ENCODE peak calls at places on chromosomes 11 and 22, in six cellular contexts. V is CD4-positive, alpha-beta T cell; B is globus pallidus; E is NCI-H2171 treated with DMSO at 0.1 percent for 48 hours; O is mucosa of descending colon; S is activated CD4-positive, alpha-beta T cell treated with anti-CD3 and anti-CD28 coated beads, Interleukin-2, amount 10 ng/mL, durations not matched to agents 7 days and 5 days. X is an unnamed sample.

GRCh38 chr11:62544521-62545436 is 1.8 kb downstream of the AHNAK start:
- DNase-seq in V (no peak), B (no peak), E (no peak), O (peak), S (peak), X (no peak)

GRCh38 chr22:43643362-43643761 is 168.7 kb downstream of the EFCAB6 start:
- DNase-seq in V (no peak), B (peak), E (peak), O (no peak), S (no peak), X (no peak)

GRCh38 chr22:28021998-28022660 is 103.1 kb upstream of the PITPNB start:
- DNase-seq in V (no peak), B (no peak), E (no peak), O (peak), S (no peak), X (no peak)

GRCh38 chr22:37634505-37635002 is 4.9 kb upstream of the SH3BP1 start:
- DNase-seq in V (no peak), B (no peak), E (peak), O (no peak), S (no peak), X (no peak)

GRCh38 chr11:75654314-75654713 is 14.5 kb downstream of the MAP6 start:
- DNase-seq in V (no peak), B (no peak), E (no peak), O (no peak), S (no peak), X (no peak)

GRCh38 chr11:650482-650881 is 13.4 kb downstream of the DRD4 start:
- DNase-seq in V (no peak), B (no peak), E (no peak), O (no peak), S (no peak), X (no peak)

GRCh38 chr11:128021304-128022006 is 565.9 kb downstream of the ETS1 start:
- DNase-seq in V (no peak), B (no peak), E (no peak), O (no peak), S (no peak), X (no peak)

GRCh38 chr11:2099523-2100316 is 39.5 kb downstream of the IGF2 start:
- DNase-seq in V (no peak), B (no peak), E (peak), O (peak), S (no peak), X (no peak)

GRCh38 chr11:60087239-60087638 is 1.2 kb upstream of the MS4A2 start:
- DNase-seq in V (no peak), B (no peak), E (no peak), O (no peak), S (no peak), X (no peak)

GRCh38 chr11:66371627-66372415 is at the start of gene SLC29A2:
- DNase-seq in V (peak), B (peak), E (peak), O (peak), S (peak), X (peak)

GRCh38 chr11:46373787-46374740 is 7.4 kb upstream of the MDK start:
- DNase-seq in V (no peak), B (no peak), E (no peak), O (no peak), S (no peak), X (no peak)

GRCh38 chr11:124402326-124402922 is 3.6 kb upstream of the OR8B3 start:
- DNase-seq in V (peak), B (peak), E (peak), O (peak), S (peak), X (peak)

GRCh38 chr11:62645660-62645933 is 816 bp downstream of the GANAB start:
- DNase-seq in V (no peak), B (no peak), E (no peak), O (no peak), S (no peak), X (no peak)

GRCh38 chr11:126930100-126930841 is 70.3 kb downstream of the KIRREL3 start:
- DNase-seq in V (no peak), B (no peak), E (no peak), O (no peak), S (no peak), X (no peak)